ENCODE peak calls at places on chromosomes 13 and 19, in nine cellular contexts. I, T, N, V, E, Q, A, B and M are unnamed samples. For H3K9me3, the result is how much of the 10 kb centered on the place peaks cover.

GRCh38 chr19:46372901-46373572 is 26.1 kb downstream of the PPP5C start:
- DNase-seq in B (no peak), E (peak), Q (no peak), V (peak), I (no peak), A (no peak), N (peak), T (peak), M (no peak)

GRCh38 chr19:51946602-51947001 is 19.3 kb downstream of the ZNF613 start:
- DNase-seq in Q (no peak), T (no peak), V (no peak), N (no peak), I (no peak), A (no peak), B (no peak), E (no peak), M (no peak)

GRCh38 chr13:89514534-89515312 is 1832.8 kb upstream of the MIR17HG start:
- DNase-seq in Q (no peak), B (peak), N (peak), I (peak), E (peak), A (no peak), V (no peak), T (no peak), M (no peak)

GRCh38 chr19:5943623-5944022 is 29.6 kb downstream of the CAPS start:
- DNase-seq in E (peak), T (no peak), B (no peak), V (no peak), N (no peak), Q (no peak), I (peak), A (no peak), M (no peak)

GRCh38 chr13:33578786-33579185 is 239.2 kb upstream of the RFC3 start:
- DNase-seq in Q (no peak), V (no peak), I (no peak), B (no peak), A (no peak), N (no peak), T (no peak), E (no peak), M (no peak)

GRCh38 chr13:41897126-41897525 is 63.8 kb downstream of the VWA8 start:
- DNase-seq in T (no peak), I (peak), A (no peak), Q (no peak), E (no peak), N (no peak), V (no peak), B (no peak), M (no peak)

GRCh38 chr13:72469932-72470331 is 257.5 kb downstream of the MZT1 start:
- DNase-seq in E (no peak), B (no peak), Q (no peak), V (no peak), I (no peak), A (no peak), N (no peak), T (no peak), M (no peak)

GRCh38 chr13:45391926-45392325 is 26.2 kb downstream of the SLC25A30 start:
- DNase-seq in B (no peak), V (no peak), I (no peak), Q (no peak), A (no peak), N (no peak), E (no peak), T (no peak), M (no peak)

GRCh38 chr13:99982021-99982740 is 597 bp downstream of the ZIC2 start:
- DNase-seq in E (peak), B (peak), N (no peak), T (no peak), Q (no peak), V (peak), I (no peak), A (no peak), M (no peak)

GRCh38 chr19:29504454-29504853 is 21.3 kb upstream of the VSTM2B start:
- DNase-seq in N (no peak), T (peak), B (no peak), Q (no peak), I (no peak), A (no peak), E (no peak), V (no peak), M (no peak)

GRCh38 chr19:46218160-46218559 is 11.4 kb upstream of the IGFL1 start:
- DNase-seq in A (no peak), Q (no peak), N (peak), I (peak), E (peak), V (no peak), B (peak), T (no peak), M (no peak)

GRCh38 chr13:107743983-107744382 is 471.4 kb downstream of the LIG4 start:
- DNase-seq in N (no peak), T (no peak), B (no peak), Q (no peak), I (peak), V (no peak), E (peak), A (no peak), M (no peak)

GRCh38 chr13:107202371-107203023 is 634.6 kb upstream of the ARGLU1 start:
- DNase-seq in I (peak), Q (no peak), A (no peak), V (no peak), E (peak), T (no peak), B (peak), N (no peak), M (no peak)

GRCh38 chr13:30341815-30342570 is 34.6 kb upstream of the KATNAL1 start:
- DNase-seq in Q (peak), I (peak), N (no peak), V (peak), A (no peak), B (peak), E (peak), T (peak), M (peak)

GRCh38 chr19:38845374-38846024 is 4.3 kb downstream of the HNRNPL start:
- DNase-seq in E (no peak), I (no peak), Q (no peak), V (no peak), N (no peak), B (no peak), T (no peak), A (no peak), M (peak)

GRCh38 chr13:26061947-26062346 is 10.1 kb upstream of the SHISA2 start:
- DNase-seq in T (no peak), V (no peak), B (peak), N (no peak), A (no peak), I (peak), Q (no peak), E (peak), M (no peak)

GRCh38 chr13:112887151-112887550 is 81.9 kb upstream of the MCF2L start:
- DNase-seq in B (no peak), I (no peak), N (no peak), Q (no peak), E (no peak), T (no peak), V (no peak), A (no peak), M (no peak)

GRCh38 chr13:61531383-61532065 is 115.9 kb upstream of the PCDH20 start:
- DNase-seq in Q (no peak), N (no peak), E (no peak), I (no peak), B (no peak), A (peak), T (no peak), V (no peak), M (no peak)

GRCh38 chr13:51976423-51976822 is 34.8 kb downstream of the ATP7B start:
- DNase-seq in V (no peak), Q (no peak), T (no peak), B (peak), I (no peak), E (no peak), N (no peak), A (no peak), M (no peak)

GRCh38 chr19:41926028-41926860 is 2.0 kb downstream of the ERFL start:
- DNase-seq in N (no peak), A (no peak), T (no peak), I (no peak), B (no peak), Q (no peak), E (no peak), V (no peak), M (no peak)

GRCh38 chr13:74171621-74172020 is 37.4 kb upstream of the KLF12 start:
- DNase-seq in N (no peak), A (no peak), V (no peak), I (no peak), Q (no peak), E (no peak), B (no peak), T (no peak), M (no peak)

GRCh38 chr13:40318366-40318765 is 348.1 kb downstream of the FOXO1 start:
- DNase-seq in B (no peak), Q (no peak), I (no peak), T (peak), N (no peak), A (no peak), E (peak), V (no peak), M (peak)

GRCh38 chr13:101416181-101417042 is at the start of gene NALCN:
- DNase-seq in A (no peak), E (peak), B (peak), I (no peak), V (peak), Q (no peak), T (peak), N (peak), M (no peak)

GRCh38 chr19:41321600-41322270 is 11.8 kb downstream of the CCDC97 start:
- DNase-seq in T (no peak), A (no peak), V (no peak), Q (no peak), E (peak), N (peak), I (peak), B (no peak), M (no peak)

GRCh38 chr13:60384911-60385310 is 12.1 kb upstream of the TDRD3 start:
- DNase-seq in E (no peak), N (no peak), T (no peak), A (no peak), V (no peak), I (no peak), B (no peak), Q (no peak), M (no peak)

GRCh38 chr19:56692496-56692895 is 20.9 kb upstream of the ZNF835 start:
- DNase-seq in V (no peak), A (no peak), N (no peak), T (no peak), Q (no peak), B (no peak), E (peak), I (no peak), M (no peak)

GRCh38 chr19:1678073-1678472 is 25.7 kb upstream of the TCF3 start:
- DNase-seq in N (no peak), T (no peak), B (no peak), E (no peak), A (no peak), Q (no peak), V (no peak), I (no peak), M (no peak)

GRCh38 chr13:24131749-24132148 is 28.8 kb upstream of the SPATA13 start:
- DNase-seq in N (no peak), A (no peak), B (no peak), T (no peak), I (no peak), V (no peak), Q (no peak), E (no peak), M (no peak)

GRCh38 chr19:6233051-6233826 is 46.5 kb downstream of the MLLT1 start:
- DNase-seq in A (no peak), T (no peak), B (no peak), I (peak), V (no peak), N (no peak), Q (peak), E (peak), M (peak)

GRCh38 chr13:44354322-44354721 is 19.3 kb upstream of the SERP2 start:
- DNase-seq in I (no peak), T (no peak), Q (no peak), B (no peak), V (no peak), E (no peak), A (no peak), N (no peak), M (no peak)

GRCh38 chr13:95603887-95604533 is 40.5 kb downstream of the DZIP1 start:
- DNase-seq in Q (no peak), B (peak), A (no peak), E (peak), V (no peak), T (no peak), N (no peak), I (no peak), M (no peak)

GRCh38 chr19:47109177-47109540 is 4.4 kb downstream of the ZC3H4 start:
- DNase-seq in I (no peak), B (no peak), T (no peak), E (no peak), N (no peak), A (no peak), V (no peak), Q (no peak), M (no peak)

GRCh38 chr13:45446181-45446580 is 18.6 kb upstream of the COG3 start:
- DNase-seq in Q (no peak), V (no peak), N (no peak), E (peak), A (no peak), B (peak), T (no peak), I (peak), M (no peak)

GRCh38 chr19:4589579-4590410 is 30.3 kb upstream of the SEMA6B start:
- DNase-seq in Q (no peak), N (peak), V (no peak), B (no peak), I (no peak), A (no peak), T (no peak), E (no peak), M (no peak)

GRCh38 chr19:4594199-4594598 is 34.7 kb upstream of the SEMA6B start:
- DNase-seq in V (no peak), T (no peak), A (no peak), E (peak), Q (no peak), N (no peak), I (peak), B (no peak), M (no peak)

GRCh38 chr19:4592445-4592844 is 33.0 kb upstream of the SEMA6B start:
- DNase-seq in A (no peak), V (no peak), T (no peak), E (no peak), I (no peak), N (no peak), B (no peak), Q (no peak), M (no peak)

GRCh38 chr19:4590559-4590958 is 31.1 kb upstream of the SEMA6B start:
- DNase-seq in V (no peak), Q (no peak), T (no peak), E (no peak), A (no peak), I (no peak), N (no peak), B (no peak), M (no peak)

DNA sequence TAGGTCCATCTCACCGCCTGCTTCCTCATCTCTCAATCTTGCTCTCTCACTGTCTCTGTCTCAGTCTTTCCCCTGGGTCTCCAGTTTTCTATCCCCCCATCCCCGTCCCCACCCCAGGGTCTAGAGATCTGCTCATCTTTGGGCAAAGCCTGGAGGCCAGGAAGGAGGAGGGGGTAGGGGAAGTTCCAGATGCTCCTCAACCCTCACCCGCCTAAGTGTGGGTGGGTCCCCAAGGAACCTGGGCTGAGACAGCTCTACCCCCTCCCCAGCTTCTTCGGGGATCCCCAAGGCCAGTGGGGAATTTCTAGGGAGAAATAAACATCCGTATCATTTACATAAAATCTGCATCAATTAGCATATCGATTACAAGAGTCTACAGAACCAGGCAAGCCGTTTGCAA is 31.8 kb upstream of the SEMA6B start:
- DNase-seq in N (no peak), V (no peak), E (no peak), I (no peak), T (no peak), Q (no peak), A (no peak), B (no peak), M (no peak)
- H3K4me3 ChIP-seq in N (no peak), V (no peak), E (no peak), I (no peak), T (no peak), Q (no peak), A (no peak), B (no peak), M (no peak)

GRCh38 chr19:58059003-58059671 is at the start of gene ZNF135:
- DNase-seq in A (no peak), T (peak), E (peak), B (peak), V (peak), I (peak), Q (peak), N (peak), M (peak)
- H3K9me3 ChIP-seq in A (under half), T (under half), E (under half), B (under half), V (under half), I (under half), Q (under half), N (under half), M (under half)

DNA sequence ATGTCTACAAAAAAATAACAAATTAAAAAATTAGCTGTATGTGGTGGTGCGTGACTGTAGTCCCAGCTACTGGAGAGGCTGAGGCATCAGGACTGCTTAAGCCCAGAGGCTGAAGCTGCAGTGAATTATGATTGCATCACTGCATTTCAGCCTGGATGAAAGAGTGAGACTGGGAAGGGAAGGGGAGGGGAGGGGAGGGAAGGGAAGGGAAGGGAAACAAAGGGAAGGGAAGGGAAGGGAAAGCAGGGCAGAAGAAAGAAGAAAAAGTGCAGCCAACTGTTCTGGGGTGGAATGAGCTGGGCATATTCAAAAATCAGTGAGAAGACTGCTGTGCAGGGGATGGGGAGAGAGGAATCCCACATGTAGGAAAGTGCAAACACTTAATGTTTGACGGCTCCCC is 905.5 kb downstream of the UQCRFS1 start:
- DNase-seq in B (no peak), T (no peak), A (no peak), V (no peak), E (peak), Q (no peak), I (no peak), N (no peak), M (no peak)
- H3K27ac ChIP-seq in B (no peak), T (no peak), A (no peak), V (no peak), E (peak), Q (no peak), I (no peak), N (no peak), M (no peak)

GRCh38 chr19:34962281-34962944 is 1.6 kb downstream of the ZNF792 start:
- DNase-seq in I (peak), N (peak), Q (no peak), E (no peak), B (no peak), V (no peak), T (no peak), A (no peak), M (no peak)

GRCh38 chr19:34960940-34961679 is 2.9 kb downstream of the ZNF792 start:
- DNase-seq in T (no peak), E (peak), V (no peak), Q (no peak), A (no peak), B (no peak), N (no peak), I (no peak), M (no peak)

GRCh38 chr19:34959021-34959420 is 5.0 kb downstream of the ZNF792 start:
- DNase-seq in B (no peak), A (no peak), V (no peak), N (no peak), T (no peak), E (no peak), Q (no peak), I (no peak), M (no peak)

GRCh38 chr19:34961775-34962174 is 2.3 kb downstream of the ZNF792 start:
- DNase-seq in N (no peak), I (no peak), A (no peak), Q (no peak), E (no peak), V (no peak), B (no peak), T (no peak), M (no peak)

GRCh38 chr19:34960103-34960805 is 3.8 kb downstream of the ZNF792 start:
- DNase-seq in Q (no peak), A (no peak), T (no peak), E (peak), I (peak), V (no peak), B (peak), N (no peak), M (no peak)
- H3K4me3 ChIP-seq in Q (no peak), A (no peak), T (no peak), E (no peak), I (no peak), V (no peak), B (no peak), N (peak), M (no peak)